ENCODE peak calls at places on chromosomes 12 and 14, in four cellular contexts. M is non-pigmented ciliary epithelial cell, G is Caco-2, I is HTR-8/SVneo. F is an unnamed sample.

GRCh38 chr14:32384464-32384863 is 55.4 kb downstream of the AKAP6 start:
- DNase-seq in M (no peak), G (no peak), I (no peak), F (no peak)

GRCh38 chr14:75494898-75495297 is 27.4 kb upstream of the BATF start:
- DNase-seq in M (no peak), G (no peak), I (no peak), F (no peak)

GRCh38 chr12:57631566-57632368 is 1.2 kb downstream of the B4GALNT1 start:
- DNase-seq in M (no peak), G (no peak), I (no peak), F (peak)

GRCh38 chr14:51441001-51441400 is 201.0 kb downstream of the TMX1 start:
- DNase-seq in M (no peak), G (no peak), I (no peak), F (no peak)

GRCh38 chr12:15209782-15210181 is 11.4 kb downstream of the RERG start:
- DNase-seq in M (peak), G (no peak), I (no peak), F (no peak)

GRCh38 chr12:21559855-21560569 is 33.9 kb downstream of the SPX start:
- DNase-seq in M (peak), G (no peak), I (no peak), F (no peak)

GRCh38 chr12:97112161-97112560 is 205.1 kb downstream of the NEDD1 start:
- DNase-seq in M (no peak), G (no peak), I (no peak), F (no peak)

GRCh38 chr14:97546491-97546890 is 749.3 kb downstream of the VRK1 start:
- DNase-seq in M (no peak), G (no peak), I (no peak), F (no peak)

GRCh38 chr12:20259786-20260185 is 108.6 kb upstream of the PDE3A start:
- DNase-seq in M (no peak), G (no peak), I (no peak), F (no peak)

GRCh38 chr14:101082036-101082435 is 178.5 kb upstream of the RTL1 start:
- DNase-seq in M (no peak), G (no peak), I (no peak), F (no peak)

GRCh38 chr14:86038401-86038985 is 508.5 kb downstream of the FLRT2 start:
- DNase-seq in M (no peak), G (peak), I (peak), F (peak)

GRCh38 chr12:120119395-120119973 is 2.9 kb upstream of the RAB35 start:
- DNase-seq in M (no peak), G (no peak), I (no peak), F (no peak)

GRCh38 chr14:90281766-90282165 is 25.4 kb downstream of the PSMC1 start:
- DNase-seq in M (no peak), G (no peak), I (no peak), F (no peak)

GRCh38 chr14:105419305-105420091 is at the start of gene MTA1:
- DNase-seq in M (no peak), G (peak), I (no peak), F (peak)

GRCh38 chr12:14403711-14404164 is 38.3 kb downstream of the ATF7IP start:
- DNase-seq in M (peak), G (no peak), I (no peak), F (no peak)

GRCh38 chr12:11726659-11727058 is 77.2 kb downstream of the ETV6 start:
- DNase-seq in M (no peak), G (no peak), I (no peak), F (no peak)

GRCh38 chr14:78341827-78342389 is 171.7 kb downstream of the NRXN3 start:
- DNase-seq in M (no peak), G (no peak), I (no peak), F (no peak)

GRCh38 chr14:99921431-99921830 is 128.2 kb downstream of the EML1 start:
- DNase-seq in M (no peak), G (no peak), I (no peak), F (no peak)

GRCh38 chr12:25957898-25958253 is 606 bp upstream of the RASSF8 start:
- DNase-seq in M (peak), G (no peak), I (no peak), F (peak)

GRCh38 chr12:29889737-29890136 is 106.0 kb upstream of the TMTC1 start:
- DNase-seq in M (peak), G (peak), I (no peak), F (peak)

F was measured in HuH-7.